ENCODE peak calls at places on chromosomes 7 and 10, in five cellular contexts. K is CD8-positive, alpha-beta memory T cell; H is SJSA1; A is lower lobe of right lung; R is colonic mucosa. L is an unnamed sample. For H3K27me3, the result is how much of the 10 kb centered on the place peaks cover.

GRCh38 chr10:113897693-113898618 is 43.5 kb downstream of the NHLRC2 start:
- DNase-seq in K (no peak), H (peak), A (no peak), R (no peak), L (no peak)

GRCh38 chr10:93421426-93421825 is 60.7 kb downstream of the MYOF start:
- DNase-seq in K (no peak), H (no peak), A (no peak), R (peak), L (no peak)

GRCh38 chr7:131613909-131614308 is 57.5 kb upstream of the PODXL start:
- DNase-seq in K (no peak), H (no peak), A (no peak), R (no peak), L (no peak)

GRCh38 chr10:18822156-18822555 is 162.9 kb downstream of the ARL5B start:
- DNase-seq in K (no peak), H (no peak), A (no peak), R (no peak), L (no peak)

GRCh38 chr10:86520871-86521619 is 547 bp downstream of the WAPL start:
- DNase-seq in K (peak), H (peak), A (peak), R (peak), L (no peak)

GRCh38 chr10:79391231-79392019 is 44.2 kb downstream of the PPIF start:
- DNase-seq in K (no peak), H (no peak), A (peak), R (peak), L (no peak)

GRCh38 chr7:33604015-33604414 is 301.3 kb upstream of the BMPER start:
- DNase-seq in K (no peak), H (no peak), A (no peak), R (no peak), L (no peak)

GRCh38 chr10:11824376-11824775 is 1.2 kb downstream of the PROSER2 start:
- DNase-seq in K (no peak), H (no peak), A (no peak), R (no peak), L (no peak)

GRCh38 chr10:96341219-96342182 is 17.3 kb downstream of the OPALIN start:
- DNase-seq in K (no peak), H (no peak), A (no peak), R (no peak), L (no peak)

GRCh38 chr10:34723746-34724145 is 91.3 kb downstream of the PARD3 start:
- DNase-seq in K (no peak), H (peak), A (no peak), R (peak), L (no peak)

GRCh38 chr7:105896407-105896842 is 20.0 kb upstream of the ATXN7L1 start:
- DNase-seq in K (no peak), H (no peak), A (peak), R (peak), L (no peak)

GRCh38 chr7:2601907-2602735 is 29.7 kb upstream of the TTYH3 start:
- DNase-seq in K (no peak), H (no peak), A (no peak), R (no peak), L (no peak)

GRCh38 chr7:26376208-26376917 is 84.7 kb downstream of the SNX10 start:
- DNase-seq in K (peak), H (no peak), A (peak), R (peak), L (no peak)

GRCh38 chr7:30850426-30850825 is 61.2 kb upstream of the AQP1 start:
- DNase-seq in K (no peak), H (no peak), A (no peak), R (no peak), L (no peak)

GRCh38 chr7:110003827-110004226 is 1087.1 kb upstream of the LRRN3 start:
- DNase-seq in K (no peak), H (no peak), A (no peak), R (no peak), L (no peak)

GRCh38 chr7:142477079-142477651 is 219.3 kb upstream of the PRSS58 start:
- DNase-seq in K (no peak), H (peak), A (no peak), R (no peak), L (no peak)

GRCh38 chr10:15518256-15518655 is 147.2 kb upstream of the FAM171A1 start:
- DNase-seq in K (no peak), H (peak), A (no peak), R (no peak), L (no peak)

GRCh38 chr7:101754432-101755159 is 62.8 kb upstream of the CUX1 start:
- DNase-seq in K (peak), H (peak), A (no peak), R (no peak), L (no peak)

GRCh38 chr10:119348516-119349240 is 141.3 kb downstream of the GRK5 start:
- DNase-seq in K (no peak), H (no peak), A (no peak), R (no peak), L (no peak)

GRCh38 chr7:51324206-51324884 is 7.7 kb upstream of the COBL start:
- DNase-seq in K (no peak), H (no peak), A (no peak), R (no peak), L (no peak)

GRCh38 chr7:2759736-2760097 is 71.7 kb downstream of the AMZ1 start:
- DNase-seq in K (no peak), H (no peak), A (no peak), R (no peak), L (no peak)

GRCh38 chr10:31697271-31698168 is 231.1 kb downstream of the ARHGAP12 start:
- DNase-seq in K (no peak), H (peak), A (peak), R (peak), L (peak)

GRCh38 chr10:112360308-112361270 is 13.3 kb upstream of the ACSL5 start:
- DNase-seq in K (no peak), H (no peak), A (peak), R (peak), L (no peak)

GRCh38 chr10:4354382-4354812 is 471.6 kb upstream of the AKR1E2 start:
- DNase-seq in K (no peak), H (no peak), A (no peak), R (peak), L (peak)

GRCh38 chr7:82263880-82264751 is 179.5 kb downstream of the CACNA2D1 start:
- DNase-seq in K (no peak), H (no peak), A (no peak), R (no peak), L (no peak)

GRCh38 chr10:28677889-28678686 is 767 bp downstream of the BAMBI start:
- DNase-seq in K (peak), H (peak), A (peak), R (peak), L (no peak)

GRCh38 chr7:156979007-156979606 is 29.6 kb downstream of the NOM1 start:
- DNase-seq in K (no peak), H (no peak), A (no peak), R (peak), L (no peak)

GRCh38 chr10:15345450-15345849 is 25.6 kb downstream of the FAM171A1 start:
- DNase-seq in K (no peak), H (no peak), A (no peak), R (no peak), L (no peak)

GRCh38 chr7:3455826-3456444 is 154.9 kb downstream of the SDK1 start:
- DNase-seq in K (no peak), H (peak), A (no peak), R (no peak), L (no peak)

GRCh38 chr7:1314021-1314907 is 81.6 kb downstream of the UNCX start:
- DNase-seq in K (no peak), H (no peak), A (peak), R (no peak), L (no peak)

GRCh38 chr7:1311406-1312097 is 78.9 kb downstream of the UNCX start:
- DNase-seq in K (no peak), H (no peak), A (no peak), R (no peak), L (no peak)

GRCh38 chr7:1314908-1315450 is 82.3 kb downstream of the UNCX start:
- DNase-seq in K (no peak), H (no peak), A (peak), R (no peak), L (no peak)

GRCh38 chr7:1312098-1313070 is 79.7 kb downstream of the UNCX start:
- DNase-seq in K (no peak), H (no peak), A (peak), R (no peak), L (no peak)

GRCh38 chr7:1313591-1313990 is 80.9 kb downstream of the UNCX start:
- DNase-seq in K (no peak), H (no peak), A (peak), R (no peak), L (no peak)
- H3K27me3 ChIP-seq in K (under half), H (under half), A (under half), R (under half), L (under half)

GRCh38 chr7:149633976-149634945 is 136.7 kb upstream of the ZNF746 start:
- DNase-seq in K (no peak), H (no peak), A (no peak), R (no peak), L (no peak)
- H3K27me3 ChIP-seq in K (under half), H (under half), A (under half), R (under half), L (under half)

GRCh38 chr10:508726-509125 is 180.7 kb downstream of the DIP2C start:
- DNase-seq in K (no peak), H (no peak), A (no peak), R (no peak), L (no peak)
- H3K27me3 ChIP-seq in K (under half), H (under half), A (under half), R (under half), L (under half)

DNA sequence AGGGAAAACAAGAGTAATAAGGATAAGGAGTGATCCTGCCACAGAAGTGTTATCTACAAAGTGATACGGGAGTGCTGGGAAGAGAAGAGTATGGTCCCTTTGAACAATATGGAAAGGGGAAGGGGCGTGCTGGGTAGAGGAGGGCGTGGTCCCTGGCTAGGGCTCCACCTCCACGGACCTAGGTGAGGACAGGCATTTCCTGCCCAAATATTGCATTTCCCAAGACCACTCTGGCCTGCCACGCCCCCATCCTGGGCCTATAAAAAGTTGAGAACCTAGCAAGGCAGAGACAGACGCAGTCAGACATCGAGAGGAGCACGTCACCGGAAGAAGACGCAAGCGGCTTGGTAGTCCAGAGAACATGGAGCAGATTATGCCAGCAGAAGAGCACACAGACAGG is 22.8 kb downstream of the VSTM4 start:
- DNase-seq in K (no peak), H (no peak), A (no peak), R (no peak), L (no peak)
- H3K27me3 ChIP-seq in K (under half), H (under half), A (under half), R (under half), L (under half)

DNA sequence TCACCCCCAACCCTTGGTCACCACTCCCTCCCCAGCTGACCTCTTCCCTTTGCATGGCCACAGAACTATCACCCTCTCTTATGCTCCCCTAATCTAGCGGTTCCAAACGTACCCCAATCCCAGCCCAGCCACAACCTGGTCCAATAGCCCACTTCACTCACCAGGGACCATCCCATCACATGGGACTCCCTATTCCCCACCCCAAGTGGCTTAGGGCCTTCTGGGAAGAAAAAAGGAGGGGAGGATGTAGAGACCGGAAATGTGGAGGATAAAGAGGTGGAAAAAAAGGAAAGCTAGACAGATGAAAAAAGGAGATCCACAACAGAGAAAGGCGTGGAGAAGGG is 30.3 kb upstream of the PAX2 start:
- DNase-seq in K (no peak), H (no peak), A (no peak), R (no peak), L (no peak)
- H3K27me3 ChIP-seq in K (under half), H (half or more), A (half or more), R (half or more), L (under half)

GRCh38 chr10:49293208-49293603 is 5.8 kb upstream of the C10orf71 start:
- DNase-seq in K (no peak), H (no peak), A (no peak), R (no peak), L (no peak)

GRCh38 chr10:49292565-49293207 is 6.3 kb upstream of the C10orf71 start:
- DNase-seq in K (no peak), H (no peak), A (no peak), R (no peak), L (no peak)

GRCh38 chr10:49296382-49296781 is 2.6 kb upstream of the C10orf71 start:
- DNase-seq in K (no peak), H (no peak), A (no peak), R (no peak), L (no peak)

GRCh38 chr10:49296826-49297225 is 2.1 kb upstream of the C10orf71 start:
- DNase-seq in K (no peak), H (no peak), A (no peak), R (no peak), L (no peak)

GRCh38 chr10:49295297-49295696 is 3.7 kb upstream of the C10orf71 start:
- DNase-seq in K (no peak), H (no peak), A (no peak), R (no peak), L (no peak)
- H3K27me3 ChIP-seq in K (under half), H (under half), A (under half), R (under half), L (under half)

DNA sequence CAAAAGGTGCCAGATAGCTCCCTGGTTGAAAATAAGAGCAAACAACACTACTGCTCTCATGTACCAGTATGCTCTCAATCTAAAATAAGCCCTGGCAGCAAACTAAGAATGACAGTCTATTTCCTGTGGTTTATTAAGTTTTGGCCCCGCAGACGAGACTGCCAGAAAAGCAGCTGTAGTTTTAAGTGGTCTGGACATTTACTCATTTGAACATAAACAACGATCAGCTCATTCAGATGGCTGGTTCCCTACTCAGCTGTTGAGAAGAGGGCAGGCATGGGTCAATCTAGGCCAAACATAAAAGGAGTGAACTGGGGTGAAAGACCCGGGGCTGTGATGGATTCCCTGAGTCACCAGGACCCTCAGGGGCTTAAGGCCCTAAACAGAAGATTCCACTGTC is 4.5 kb downstream of the TRIL start:
- DNase-seq in K (no peak), H (peak), A (no peak), R (no peak), L (no peak)
- H3K27me3 ChIP-seq in K (under half), H (half or more), A (under half), R (under half), L (under half)

DNA sequence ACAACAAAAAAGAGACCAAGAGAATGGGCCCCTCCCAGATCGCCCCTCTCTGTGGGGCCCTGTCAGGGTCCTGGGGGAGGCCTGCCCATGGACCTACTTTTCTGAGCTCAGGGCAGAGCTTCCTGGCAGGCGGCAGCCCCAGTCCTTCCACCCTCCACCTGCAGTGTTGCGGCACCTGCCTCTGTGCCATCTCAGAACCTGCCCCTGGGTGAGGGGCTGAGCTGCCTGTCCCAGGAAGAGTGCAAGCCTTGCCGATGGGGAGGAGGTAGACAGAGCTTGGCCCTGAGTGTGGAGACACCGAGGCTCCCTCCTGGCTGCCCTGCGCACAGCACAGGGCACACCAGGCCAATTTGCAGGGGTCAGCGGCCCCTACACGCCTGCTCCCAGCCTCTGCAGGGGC is 67.5 kb downstream of the UNCX start:
- DNase-seq in K (no peak), H (no peak), A (no peak), R (no peak), L (no peak)
- H3K27me3 ChIP-seq in K (under half), H (half or more), A (half or more), R (under half), L (half or more)